ENCODE peak calls at places on chromosomes 3 and 15, in four cellular contexts. One of them, this sample, is unnamed.

GRCh38 chr15:82139823-82140268 is 94.0 kb upstream of the MEX3B start:
- DNase-seq in H9: no peak
- DNase-seq in IMR-90: peak
- DNase-seq in H1: no peak
- DNase-seq in this sample: peak

GRCh38 chr3:155230382-155230781 is 63.1 kb downstream of the STRIT1 start:
- DNase-seq in H9: no peak
- DNase-seq in IMR-90: peak
- DNase-seq in H1: no peak
- DNase-seq in this sample: no peak

GRCh38 chr3:121362035-121362734 is 183.6 kb downstream of the POLQ start:
- DNase-seq in H9: no peak
- DNase-seq in IMR-90: no peak
- DNase-seq in H1: no peak
- DNase-seq in this sample: no peak

GRCh38 chr15:68699881-68700394 is 120.8 kb downstream of the ANP32A start:
- DNase-seq in H9: no peak
- DNase-seq in IMR-90: no peak
- DNase-seq in H1: no peak
- DNase-seq in this sample: no peak

GRCh38 chr3:119602676-119603075 is 5.0 kb downstream of the PLA1A start:
- DNase-seq in H9: no peak
- DNase-seq in IMR-90: no peak
- DNase-seq in H1: no peak
- DNase-seq in this sample: no peak

GRCh38 chr3:54827766-54828165 is 100.1 kb downstream of the LRTM1 start:
- DNase-seq in H9: no peak
- DNase-seq in IMR-90: no peak
- DNase-seq in H1: no peak
- DNase-seq in this sample: no peak

GRCh38 chr3:5136619-5137429 is 14.7 kb downstream of the ARL8B start:
- DNase-seq in H9: peak
- DNase-seq in IMR-90: peak
- DNase-seq in H1: no peak
- DNase-seq in this sample: peak

GRCh38 chr3:129812589-129812988 is 80.9 kb downstream of the TMCC1 start:
- DNase-seq in H9: no peak
- DNase-seq in IMR-90: no peak
- DNase-seq in H1: no peak
- DNase-seq in this sample: no peak

GRCh38 chr15:35669457-35670045 is 123.6 kb upstream of the DPH6 start:
- DNase-seq in H9: no peak
- DNase-seq in IMR-90: peak
- DNase-seq in H1: no peak
- DNase-seq in this sample: peak

GRCh38 chr15:57079907-57080750 is 161.7 kb downstream of the TCF12 start:
- DNase-seq in H9: no peak
- DNase-seq in IMR-90: no peak
- DNase-seq in H1: no peak
- DNase-seq in this sample: peak

GRCh38 chr15:48265145-48265544 is 59.0 kb downstream of the SLC12A1 start:
- DNase-seq in H9: no peak
- DNase-seq in IMR-90: no peak
- DNase-seq in H1: no peak
- DNase-seq in this sample: no peak

GRCh38 chr15:77333166-77333565 is 86.7 kb downstream of the PEAK1 start:
- DNase-seq in H9: no peak
- DNase-seq in IMR-90: no peak
- DNase-seq in H1: no peak
- DNase-seq in this sample: no peak

GRCh38 chr3:168086541-168087260 is 9.0 kb downstream of the GOLIM4 start:
- DNase-seq in H9: no peak
- DNase-seq in IMR-90: no peak
- DNase-seq in H1: no peak
- DNase-seq in this sample: no peak

GRCh38 chr3:16290827-16291196 is 25.8 kb downstream of the OXNAD1 start:
- DNase-seq in H9: no peak
- DNase-seq in IMR-90: no peak
- DNase-seq in H1: no peak
- DNase-seq in this sample: no peak

GRCh38 chr3:14834121-14834520 is 15.4 kb downstream of the FGD5 start:
- DNase-seq in H9: no peak
- DNase-seq in IMR-90: no peak
- DNase-seq in H1: no peak
- DNase-seq in this sample: no peak

GRCh38 chr15:66896611-66897010 is 168.8 kb upstream of the SMAD3 start:
- DNase-seq in H9: no peak
- DNase-seq in IMR-90: no peak
- DNase-seq in H1: no peak
- DNase-seq in this sample: no peak

GRCh38 chr3:41753651-41754050 is 208.3 kb downstream of the ULK4 start:
- DNase-seq in H9: no peak
- DNase-seq in IMR-90: no peak
- DNase-seq in H1: no peak
- DNase-seq in this sample: peak

GRCh38 chr15:29596266-29596665 is 226.0 kb downstream of the TJP1 start:
- DNase-seq in H9: no peak
- DNase-seq in IMR-90: peak
- DNase-seq in H1: no peak
- DNase-seq in this sample: no peak

GRCh38 chr3:166351461-166351860 is 514.2 kb upstream of the BCHE start:
- DNase-seq in H9: no peak
- DNase-seq in IMR-90: no peak
- DNase-seq in H1: no peak
- DNase-seq in this sample: no peak

DNA sequence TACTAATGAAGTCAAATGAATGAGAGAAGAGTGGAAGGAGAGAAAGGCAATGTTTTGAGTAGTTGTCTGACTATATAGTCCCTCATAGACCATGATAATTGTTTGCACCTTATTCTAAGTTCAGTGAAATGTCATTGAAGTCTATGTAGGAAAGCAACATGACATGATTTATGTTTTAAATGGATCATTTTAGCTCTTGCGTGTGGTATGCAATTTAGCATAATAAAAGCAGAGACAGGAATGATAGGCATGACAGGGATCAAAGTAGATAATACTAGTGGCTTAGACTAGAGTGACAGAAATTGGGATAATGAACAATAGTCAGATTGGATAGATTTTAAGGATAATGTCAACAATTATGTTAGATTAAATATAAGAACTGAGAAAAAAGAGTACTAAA is 132.5 kb downstream of the PYDC2 start:
- DNase-seq in H9: no peak
- DNase-seq in IMR-90: no peak
- DNase-seq in H1: no peak
- DNase-seq in this sample: no peak
- H3K4me2 ChIP-seq in H9: no peak
- H3K4me2 ChIP-seq in IMR-90: no peak
- H3K4me2 ChIP-seq in H1: no peak
- H3K4me2 ChIP-seq in this sample: no peak

GRCh38 chr3:25292604-25293003 is 135.5 kb upstream of the RARB start:
- DNase-seq in H9: no peak
- DNase-seq in IMR-90: no peak
- DNase-seq in H1: no peak
- DNase-seq in this sample: no peak
- H2BK5ac ChIP-seq in H9: no peak
- H2BK5ac ChIP-seq in IMR-90: no peak
- H2BK5ac ChIP-seq in H1: no peak
- H2BK5ac ChIP-seq in this sample: no peak

DNA sequence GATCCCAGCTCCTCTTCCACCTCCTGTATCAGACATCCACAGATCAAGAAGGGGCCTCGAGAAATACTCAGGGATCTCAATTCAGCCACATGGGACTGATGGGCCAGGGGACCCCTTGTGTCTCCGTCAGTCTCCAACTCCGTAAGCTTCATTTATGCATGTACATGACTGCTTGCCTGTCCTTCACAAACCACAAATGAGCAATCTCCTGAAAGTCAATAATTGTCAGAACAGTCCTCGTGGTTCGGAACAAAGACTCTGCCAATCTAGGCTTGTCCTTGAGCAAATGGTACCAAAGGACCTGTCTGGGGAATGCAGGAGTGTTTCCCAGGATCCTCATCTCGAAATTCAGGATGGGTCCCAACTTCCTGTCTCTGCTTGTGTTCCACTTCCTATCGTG is 20.8 kb downstream of the SLC12A8 start:
- DNase-seq in H9: no peak
- DNase-seq in IMR-90: no peak
- DNase-seq in H1: no peak
- DNase-seq in this sample: no peak
- H3K56ac ChIP-seq in H9: no peak
- H3K56ac ChIP-seq in IMR-90: no peak
- H3K56ac ChIP-seq in H1: no peak
- H3K56ac ChIP-seq in this sample: no peak

DNA sequence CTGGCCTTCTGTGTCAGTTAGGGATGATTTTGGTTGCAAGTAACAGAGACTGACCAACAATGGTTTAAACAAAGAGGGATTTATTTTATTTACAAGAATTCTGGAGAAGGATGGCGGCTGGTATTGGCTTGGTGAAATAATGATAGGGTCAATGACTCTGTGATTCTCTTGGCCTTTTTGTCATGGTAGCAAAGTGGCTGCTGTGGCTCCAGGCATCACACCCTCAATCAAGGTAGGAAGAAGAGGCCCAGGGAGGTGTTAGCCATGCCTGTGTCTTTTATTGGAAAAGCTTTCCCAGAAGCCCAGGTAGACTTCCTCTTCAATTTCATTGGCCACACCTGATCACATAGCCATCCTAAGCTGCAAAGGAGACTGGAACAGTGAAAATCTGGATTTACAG is 13.1 kb downstream of the FAM107A start:
- DNase-seq in H9: no peak
- DNase-seq in IMR-90: no peak
- DNase-seq in H1: no peak
- DNase-seq in this sample: no peak
- H3K4me2 ChIP-seq in H9: no peak
- H3K4me2 ChIP-seq in IMR-90: no peak
- H3K4me2 ChIP-seq in H1: no peak
- H3K4me2 ChIP-seq in this sample: no peak

DNA sequence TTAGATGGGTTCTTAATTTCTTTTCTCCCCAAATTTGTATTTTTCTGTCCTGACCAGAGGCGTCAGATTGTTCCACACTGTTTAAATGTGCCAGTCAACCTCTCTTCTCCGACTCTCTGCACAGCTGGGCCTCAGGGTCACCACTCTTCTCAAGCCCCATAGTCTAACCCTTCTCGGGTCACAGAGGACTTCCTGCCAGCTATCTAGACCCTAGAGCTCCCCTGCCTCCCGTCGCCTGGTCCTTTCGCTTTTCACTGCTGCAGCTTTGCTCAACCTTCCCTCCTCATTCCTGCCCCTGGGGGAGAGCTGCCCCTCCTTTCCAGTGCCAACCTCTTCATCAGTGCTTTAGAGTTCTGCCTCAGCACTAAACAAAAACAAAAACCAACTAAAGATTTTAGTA is 151.7 kb downstream of the ATG7 start:
- DNase-seq in H9: no peak
- DNase-seq in IMR-90: no peak
- DNase-seq in H1: no peak
- DNase-seq in this sample: no peak
- H2BK5ac ChIP-seq in H9: no peak
- H2BK5ac ChIP-seq in IMR-90: no peak
- H2BK5ac ChIP-seq in H1: no peak
- H2BK5ac ChIP-seq in this sample: no peak

GRCh38 chr15:51076898-51077564 is 17.7 kb downstream of the TNFAIP8L3 start:
- DNase-seq in H9: peak
- DNase-seq in IMR-90: no peak
- DNase-seq in H1: peak
- DNase-seq in this sample: peak
- H3K56ac ChIP-seq in H9: no peak
- H3K56ac ChIP-seq in IMR-90: no peak
- H3K56ac ChIP-seq in H1: no peak
- H3K56ac ChIP-seq in this sample: peak

GRCh38 chr3:23720885-23721284 is 84.9 kb upstream of the UBE2E1 start:
- DNase-seq in H9: no peak
- DNase-seq in IMR-90: peak
- DNase-seq in H1: no peak
- DNase-seq in this sample: no peak

GRCh38 chr3:23726811-23727548 is 78.8 kb upstream of the UBE2E1 start:
- DNase-seq in H9: no peak
- DNase-seq in IMR-90: no peak
- DNase-seq in H1: peak
- DNase-seq in this sample: no peak

GRCh38 chr3:23723153-23723552 is 82.6 kb upstream of the UBE2E1 start:
- DNase-seq in H9: no peak
- DNase-seq in IMR-90: no peak
- DNase-seq in H1: peak
- DNase-seq in this sample: no peak

GRCh38 chr3:23720059-23720458 is 85.7 kb upstream of the UBE2E1 start:
- DNase-seq in H9: no peak
- DNase-seq in IMR-90: no peak
- DNase-seq in H1: no peak
- DNase-seq in this sample: no peak

GRCh38 chr3:23723930-23724329 is 81.8 kb upstream of the UBE2E1 start:
- DNase-seq in H9: no peak
- DNase-seq in IMR-90: no peak
- DNase-seq in H1: no peak
- DNase-seq in this sample: no peak
- H3K4me2 ChIP-seq in H9: no peak
- H3K4me2 ChIP-seq in IMR-90: no peak
- H3K4me2 ChIP-seq in H1: no peak
- H3K4me2 ChIP-seq in this sample: no peak

DNA sequence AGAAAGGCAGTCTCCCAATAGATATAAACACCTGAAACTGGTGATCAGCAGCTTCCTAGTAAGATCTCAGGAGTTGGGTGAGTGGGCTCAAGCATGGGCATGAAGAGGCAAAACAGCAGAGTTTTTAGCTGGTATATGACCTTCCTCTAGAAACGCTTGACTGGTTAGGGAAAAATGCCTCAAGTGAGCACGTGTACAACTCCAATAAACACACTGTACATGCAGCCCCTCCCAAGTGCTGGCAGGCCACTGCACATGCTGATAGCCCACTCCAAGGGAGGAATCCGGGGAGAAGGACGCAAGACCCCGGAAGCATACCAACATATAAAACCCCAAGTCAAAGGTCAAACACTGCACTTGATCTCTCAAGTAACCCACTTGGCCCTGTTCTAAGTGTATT is 143.0 kb downstream of the FMN1 start:
- DNase-seq in H9: no peak
- DNase-seq in IMR-90: no peak
- DNase-seq in H1: no peak
- DNase-seq in this sample: no peak
- H2BK5ac ChIP-seq in H9: no peak
- H2BK5ac ChIP-seq in IMR-90: no peak
- H2BK5ac ChIP-seq in H1: no peak
- H2BK5ac ChIP-seq in this sample: no peak

DNA sequence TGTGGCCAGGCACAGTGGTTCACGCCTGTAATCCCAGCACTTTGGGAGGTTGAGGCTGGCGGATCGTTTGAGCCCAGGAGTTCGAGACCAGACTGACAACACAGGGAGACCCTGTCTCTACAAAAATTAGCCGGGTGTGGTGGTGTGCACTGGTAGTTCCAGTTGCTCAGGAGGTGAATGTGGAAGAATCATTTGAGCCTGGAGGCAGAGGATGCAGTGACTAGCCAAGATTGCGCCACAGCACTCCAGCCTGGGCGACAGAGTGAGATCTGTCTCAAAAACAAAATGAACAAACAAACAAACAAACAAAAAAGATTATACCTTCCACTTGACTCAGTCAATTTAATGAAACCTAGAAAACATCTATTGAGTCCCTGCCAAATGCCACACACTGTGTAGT is 30.6 kb upstream of the PHLDB2 start:
- DNase-seq in H9: no peak
- DNase-seq in IMR-90: no peak
- DNase-seq in H1: no peak
- DNase-seq in this sample: no peak
- H3K56ac ChIP-seq in H9: no peak
- H3K56ac ChIP-seq in IMR-90: no peak
- H3K56ac ChIP-seq in H1: no peak
- H3K56ac ChIP-seq in this sample: no peak

This sample was measured in mesendoderm.